ENCODE peak calls at places on chromosomes 4 and X, in seven cellular contexts. L, D, X, F, Z, V and J are unnamed samples.

GRCh38 chrX:25012793-25013592 is 2.8 kb downstream of the ARX start:
- DNase-seq in F (no peak), X (no peak), V (no peak), D (no peak), Z (peak; percentile 48), L (no peak), J (no peak)

GRCh38 chrX:1902901-1903379 is 288.1 kb downstream of the ASMT start:
- DNase-seq in X (no peak), Z (no peak), F (no peak), V (no peak), L (no peak), D (no peak), J (no peak)

GRCh38 chrX:11137543-11138139 is 26.5 kb downstream of the HCCS start:
- DNase-seq in F (peak; percentile 1), Z (peak; percentile 39), X (peak; percentile 75), D (no peak), V (no peak), L (no peak), J (no peak)

GRCh38 chrX:124263743-124264142 is 68.7 kb upstream of the TEX13D start:
- DNase-seq in Z (no peak), F (no peak), V (no peak), D (no peak), L (no peak), X (no peak), J (no peak)

GRCh38 chr4:33924239-33924638 is 2320.1 kb downstream of the ARAP2 start:
- DNase-seq in L (no peak), Z (no peak), V (no peak), F (no peak), X (no peak), D (no peak), J (no peak)

GRCh38 chr4:108113229-108113628 is 55.5 kb downstream of the LEF1 start:
- DNase-seq in D (no peak), Z (no peak), X (no peak), V (no peak), F (no peak), L (no peak), J (no peak)

GRCh38 chr4:82630079-82630478 is 68.3 kb upstream of the TMEM150C start:
- DNase-seq in V (no peak), Z (no peak), X (no peak), L (no peak), D (no peak), F (no peak), J (no peak)

GRCh38 chrX:106959897-106960296 is 39.7 kb downstream of the CLDN2 start:
- DNase-seq in D (no peak), L (no peak), X (no peak), Z (no peak), V (no peak), F (peak; percentile 59), J (no peak)

DNA sequence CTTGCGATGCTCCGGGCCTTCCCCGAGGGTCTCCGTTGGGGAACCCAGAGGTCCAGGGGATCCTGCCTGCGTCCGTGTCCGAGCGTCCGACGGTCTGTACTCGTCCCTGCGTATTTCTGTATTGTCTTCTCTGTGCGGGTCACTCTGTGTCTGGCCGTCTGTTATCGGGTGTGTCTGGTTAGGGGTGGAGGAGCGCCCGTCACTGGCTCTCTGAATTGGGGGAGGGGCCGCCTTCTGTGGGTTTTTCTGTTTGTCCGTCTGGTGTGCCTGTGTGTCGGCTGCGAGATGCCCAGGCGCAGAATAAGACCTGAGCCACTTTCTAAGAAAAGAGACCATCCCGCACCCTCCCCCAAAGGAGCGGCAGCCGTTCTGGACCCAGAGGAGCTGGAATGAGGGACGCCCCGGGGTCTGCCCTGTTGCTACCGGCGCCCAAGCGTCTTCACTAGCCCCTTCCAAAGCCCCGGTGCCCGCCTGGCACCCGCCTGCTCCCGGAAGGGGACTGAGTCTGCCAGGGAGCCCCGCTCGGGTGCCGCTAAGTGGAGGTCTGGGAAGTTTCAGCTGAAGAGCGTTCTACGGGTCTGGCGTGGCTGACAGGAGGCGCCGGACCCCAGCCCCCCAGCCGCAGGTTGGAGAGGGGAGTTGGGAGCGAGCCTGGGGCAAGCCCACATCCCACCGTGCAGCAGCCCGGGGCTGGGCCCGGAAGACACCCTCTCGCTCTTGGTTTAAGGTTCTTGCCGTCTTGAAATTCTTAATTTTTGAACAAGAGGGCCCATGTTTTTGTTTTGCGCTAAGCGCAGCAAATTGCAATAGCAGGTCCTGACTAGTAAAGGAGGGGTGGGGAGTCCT is 1.0 kb upstream of the OTOP1 start:
- DNase-seq in X (no peak), Z (peak; percentile 61), F (no peak), L (no peak), V (no peak), D (no peak), J (no peak)
- H3K27me3 ChIP-seq in X (peaks cover 60% of the 10 kb centered on the region), Z (peaks cover 43% of the 10 kb centered on the region), F (peaks cover 8% of the 10 kb centered on the region), L (no peaks in the 10 kb centered on the region), V (peaks cover 56% of the 10 kb centered on the region), D (peaks cover 72% of the 10 kb centered on the region), J (no peaks in the 10 kb centered on the region)

DNA sequence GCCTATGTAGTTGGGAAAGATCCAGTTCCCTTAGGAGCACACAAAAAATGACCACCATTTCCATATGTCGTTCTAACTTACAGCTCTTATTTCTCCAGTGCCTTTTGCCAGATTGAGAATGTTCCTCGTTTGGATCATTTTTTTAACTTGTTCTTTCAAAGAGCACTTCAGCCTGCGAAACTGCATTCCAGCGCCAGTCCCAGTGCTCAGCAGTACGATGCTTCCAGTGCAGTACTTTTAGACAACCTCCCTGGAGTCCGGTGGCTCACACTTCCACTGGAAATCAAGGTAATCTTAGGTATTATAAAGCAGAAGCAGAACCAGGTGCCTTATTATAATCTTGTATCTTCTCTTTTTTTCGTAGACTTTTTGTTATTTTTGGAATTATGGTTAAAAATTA is 42.6 kb upstream of the SLC25A31 start:
- DNase-seq in Z (no peak), F (no peak), X (no peak), D (no peak), V (no peak), L (no peak), J (no peak)
- TF ChIP-seq EP300 in Z (no peak), F (no peak), X (no peak), D (no peak), V (no peak), L (no peak), J (no peak)

GRCh38 chrX:15441464-15441863 is 51.7 kb downstream of the PIR start:
- DNase-seq in V (no peak), X (no peak), L (no peak), F (no peak), D (no peak), Z (no peak), J (no peak)
- H3K27me3 ChIP-seq in V (no peaks in the 10 kb centered on the region), X (no peaks in the 10 kb centered on the region), L (no peaks in the 10 kb centered on the region), F (no peaks in the 10 kb centered on the region), D (no peaks in the 10 kb centered on the region), Z (no peaks in the 10 kb centered on the region), J (no peaks in the 10 kb centered on the region)

DNA sequence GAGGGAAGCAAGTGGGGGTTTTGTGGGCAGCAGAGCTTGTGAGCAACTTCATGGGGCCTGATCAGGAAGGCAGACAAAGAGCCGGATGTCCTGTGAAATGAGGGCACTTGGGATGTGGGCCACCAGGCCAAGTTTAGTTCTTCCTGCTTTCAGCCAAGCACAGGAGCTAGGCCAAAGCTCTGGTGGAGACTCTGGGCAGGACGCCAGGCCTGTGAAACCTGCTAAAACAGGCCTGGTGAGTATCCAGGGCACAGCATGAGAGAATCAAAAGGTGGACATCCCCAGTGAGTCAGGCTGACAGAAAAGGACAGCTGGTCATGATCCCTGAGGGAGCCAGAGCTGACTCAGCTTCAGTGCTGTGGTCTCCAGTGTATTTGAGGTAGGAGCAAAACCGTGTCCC is 95.7 kb downstream of the NPNT start:
- DNase-seq in F (no peak), Z (peak; percentile 23), X (peak; percentile 23), V (peak; percentile 41), D (no peak), L (peak; percentile 54), J (no peak)
- TF ChIP-seq EP300 in F (no peak), Z (peak; percentile 26), X (peak; percentile 41), V (no peak), D (no peak), L (no peak), J (no peak)

GRCh38 chrX:133970021-133970550 is 15.3 kb downstream of the GPC3 start:
- DNase-seq in F (no peak), Z (no peak), V (no peak), X (no peak), D (no peak), L (no peak), J (no peak)

GRCh38 chrX:133969191-133969590 is 16.2 kb downstream of the GPC3 start:
- DNase-seq in L (no peak), X (no peak), F (no peak), V (no peak), D (no peak), Z (no peak), J (no peak)

GRCh38 chrX:133968109-133968508 is 17.3 kb downstream of the GPC3 start:
- DNase-seq in V (no peak), X (no peak), L (no peak), D (no peak), Z (no peak), F (no peak), J (no peak)

GRCh38 chrX:133965321-133965720 is 20.1 kb downstream of the GPC3 start:
- DNase-seq in F (no peak), D (no peak), V (no peak), L (no peak), X (no peak), Z (no peak), J (no peak)

GRCh38 chrX:133966199-133966598 is 19.2 kb downstream of the GPC3 start:
- DNase-seq in V (no peak), X (no peak), F (no peak), D (no peak), L (no peak), Z (no peak), J (no peak)
- H3K27me3 ChIP-seq in V (no peaks in the 10 kb centered on the region), X (peaks cover 8% of the 10 kb centered on the region), F (no peaks in the 10 kb centered on the region), D (no peaks in the 10 kb centered on the region), L (no peaks in the 10 kb centered on the region), Z (peaks cover 3% of the 10 kb centered on the region), J (no peaks in the 10 kb centered on the region)

GRCh38 chr4:144288011-144288903 is 147.7 kb upstream of the GYPA start:
- DNase-seq in D (no peak), V (no peak), F (no peak), Z (no peak), X (no peak), L (no peak), J (no peak)
- TF ChIP-seq EP300 in D (no peak), V (no peak), F (no peak), Z (no peak), X (no peak), L (no peak), J (no peak)

DNA sequence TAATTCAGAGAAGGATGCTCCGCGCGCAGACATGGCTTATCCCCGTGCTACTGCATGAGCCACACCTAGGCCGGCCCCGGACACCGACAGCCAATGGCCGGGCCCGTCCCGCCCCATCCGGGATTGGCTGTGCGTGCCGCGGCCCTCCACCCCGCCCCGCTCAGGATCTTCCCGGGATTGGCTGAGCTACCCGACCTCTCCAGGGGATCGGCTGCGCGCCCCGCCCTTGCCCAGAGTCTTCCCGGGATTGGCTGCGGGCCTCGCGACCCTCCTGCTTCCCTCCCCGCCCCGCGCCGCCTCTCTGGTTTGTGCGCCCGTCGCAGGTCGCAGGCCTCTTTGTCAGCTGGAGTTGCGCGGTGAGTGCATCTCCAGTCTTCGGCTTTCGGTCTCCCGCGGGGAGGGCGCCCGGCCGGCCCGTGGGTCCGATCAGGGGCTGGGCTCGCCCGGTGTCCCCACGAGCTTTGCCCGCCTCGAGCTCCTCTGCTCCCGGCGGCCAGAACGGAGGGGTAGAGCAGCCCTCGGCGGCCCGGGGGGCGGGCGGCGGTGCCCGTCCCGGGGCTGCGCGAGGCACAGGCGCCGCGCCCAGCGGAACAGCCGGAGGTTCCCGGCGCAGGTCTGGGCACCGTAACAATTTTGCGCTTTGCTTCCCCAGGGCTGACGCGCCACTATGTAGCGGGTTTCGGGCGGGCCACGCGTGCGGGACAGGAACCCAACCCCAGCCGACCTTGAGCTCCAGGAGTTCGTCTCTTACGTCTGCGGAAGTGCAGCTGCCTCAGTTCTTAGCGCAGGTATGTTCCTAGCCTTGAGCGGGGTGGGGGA is 38.8 kb downstream of the ERVMER34-1 start:
- DNase-seq in X (peak; percentile 96), D (peak; percentile 100), L (peak; percentile 99), F (peak; percentile 92), Z (peak; percentile 98), V (peak; percentile 99), J (peak; percentile 99)
- H3K27me3 ChIP-seq in X (no peaks in the 10 kb centered on the region), D (no peaks in the 10 kb centered on the region), L (no peaks in the 10 kb centered on the region), F (peaks cover 1% of the 10 kb centered on the region), Z (no peaks in the 10 kb centered on the region), V (no peaks in the 10 kb centered on the region), J (no peaks in the 10 kb centered on the region)